ENCODE peak calls at places on chromosomes 1 and 21, in four cellular contexts. L is GM23248, Y is heart left ventricle, N is GM23338. W is an unnamed sample.

GRCh38 chr1:79501153-79501552 is 494.6 kb upstream of the ADGRL4 start:
- DNase-seq in Y (no peak), N (no peak), L (peak; percentile 4), W (peak; percentile 2)

GRCh38 chr1:76083189-76083588 is 8.6 kb downstream of the ST6GALNAC3 start:
- DNase-seq in L (no peak), N (no peak), Y (no peak), W (no peak)

GRCh38 chr1:83931658-83932253 is 67.2 kb downstream of the TTLL7 start:
- DNase-seq in L (peak; percentile 81), N (peak; percentile 81), Y (no peak), W (peak; percentile 12)

GRCh38 chr1:97364086-97364485 is 556.7 kb downstream of the DPYD start:
- DNase-seq in L (peak; percentile 77), N (no peak), Y (no peak), W (peak; percentile 77)

GRCh38 chr1:83961571-83962295 is 37.2 kb downstream of the TTLL7 start:
- DNase-seq in N (no peak), Y (no peak), L (no peak), W (peak; percentile 20)

GRCh38 chr1:17286646-17287045 is 21.4 kb upstream of the PADI4 start:
- DNase-seq in Y (no peak), L (no peak), N (no peak), W (no peak)

GRCh38 chr1:161374373-161374772 is 6.7 kb upstream of the CFAP126 start:
- DNase-seq in Y (no peak), N (peak; percentile 26), L (peak; percentile 38), W (no peak)

GRCh38 chr21:41852151-41852928 is 26.8 kb downstream of the PRDM15 start:
- DNase-seq in N (no peak), L (no peak), Y (no peak), W (no peak)

GRCh38 chr1:55708781-55709180 is 493.6 kb upstream of the USP24 start:
- DNase-seq in L (no peak), N (no peak), Y (no peak), W (no peak)

GRCh38 chr1:226943156-226943555 is 3.1 kb downstream of the COQ8A start:
- DNase-seq in L (peak; percentile 45), Y (no peak), N (no peak), W (no peak)

GRCh38 chr1:60535713-60536112 is 462.1 kb upstream of the C1orf87 start:
- DNase-seq in L (no peak), N (no peak), Y (no peak), W (no peak)

GRCh38 chr1:77476460-77476859 is 194.6 kb downstream of the AK5 start:
- DNase-seq in Y (no peak), N (no peak), L (no peak), W (no peak)

GRCh38 chr1:30756545-30757195 is 904 bp downstream of the LAPTM5 start:
- DNase-seq in N (no peak), Y (peak; percentile 67), L (peak; percentile 92), W (peak; percentile 94)

GRCh38 chr1:38586993-38587646 is 272.5 kb downstream of the RRAGC start:
- DNase-seq in L (peak; percentile 49), N (peak; percentile 86), Y (peak; percentile 34), W (no peak)

GRCh38 chr1:51636765-51637522 is 20.1 kb downstream of the OSBPL9 start:
- DNase-seq in L (peak; percentile 90), Y (peak; percentile 33), N (no peak), W (peak; percentile 87)

GRCh38 chr1:209689484-209689883 is 14.3 kb downstream of the G0S2 start:
- DNase-seq in L (no peak), N (no peak), Y (no peak), W (no peak)

GRCh38 chr1:43985984-43986595 is 5.3 kb upstream of the CCDC24 start:
- DNase-seq in Y (no peak), L (no peak), N (no peak), W (no peak)

DNA sequence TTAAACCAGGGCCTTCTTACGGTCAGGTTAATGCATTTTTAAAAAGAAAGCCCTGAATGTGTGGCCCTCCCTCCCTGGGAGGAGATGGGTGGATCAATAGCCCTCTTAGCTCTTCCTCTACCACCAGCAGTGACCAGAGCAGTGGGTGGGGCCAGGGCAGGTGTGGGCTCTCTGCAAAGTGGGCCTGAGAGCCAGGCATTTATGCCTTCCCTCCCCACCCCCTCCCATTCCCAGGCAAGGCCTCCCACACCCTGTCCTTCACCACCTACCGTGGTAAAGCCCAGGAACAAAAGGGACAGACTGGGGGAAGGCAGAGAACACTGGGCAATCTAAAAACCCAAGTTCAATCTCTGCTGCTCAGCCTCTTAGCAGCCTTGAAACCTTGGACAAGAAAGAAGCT is 63.9 kb downstream of the SSBP3 start:
- DNase-seq in N (no peak), Y (peak; percentile 18), L (no peak), W (no peak)
- H3K27ac ChIP-seq in N (peak overlapping the region; percentile 80), Y (no peak overlapping the region), L (no peak overlapping the region), W (no peak overlapping the region)

DNA sequence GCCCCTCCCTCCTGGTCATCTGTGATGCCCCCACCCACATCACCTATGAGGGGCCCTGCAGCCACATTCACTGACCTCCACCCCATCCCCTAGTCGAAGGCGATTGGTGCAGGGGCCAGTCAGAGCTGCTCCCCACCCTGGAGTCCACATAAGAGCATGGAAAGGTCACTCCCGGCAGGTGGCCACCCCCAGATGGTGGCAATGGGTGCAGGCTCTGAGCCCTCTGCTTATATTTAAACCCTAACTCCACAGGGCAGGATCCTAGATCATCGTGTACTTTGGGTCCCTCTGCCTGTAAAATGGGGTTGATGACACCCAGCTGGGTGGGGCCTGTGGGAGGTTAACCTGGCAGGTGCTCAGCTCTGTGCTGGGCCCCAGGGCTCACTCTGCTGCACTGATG is 186.8 kb upstream of the C1orf174 start:
- DNase-seq in L (no peak), Y (no peak), N (no peak), W (no peak)
- H3K27me3 ChIP-seq in L (no peaks in the 10 kb centered on the region), Y (no peaks in the 10 kb centered on the region), N (no peaks in the 10 kb centered on the region), W (no peaks in the 10 kb centered on the region)

GRCh38 chr1:16149702-16150488 is 6.0 kb downstream of the EPHA2 start:
- DNase-seq in L (no peak), Y (no peak), N (no peak), W (no peak)
- H3K4me3 ChIP-seq in L (no peak overlapping the region), Y (no peak overlapping the region), N (no peak overlapping the region), W (no peak overlapping the region)

DNA sequence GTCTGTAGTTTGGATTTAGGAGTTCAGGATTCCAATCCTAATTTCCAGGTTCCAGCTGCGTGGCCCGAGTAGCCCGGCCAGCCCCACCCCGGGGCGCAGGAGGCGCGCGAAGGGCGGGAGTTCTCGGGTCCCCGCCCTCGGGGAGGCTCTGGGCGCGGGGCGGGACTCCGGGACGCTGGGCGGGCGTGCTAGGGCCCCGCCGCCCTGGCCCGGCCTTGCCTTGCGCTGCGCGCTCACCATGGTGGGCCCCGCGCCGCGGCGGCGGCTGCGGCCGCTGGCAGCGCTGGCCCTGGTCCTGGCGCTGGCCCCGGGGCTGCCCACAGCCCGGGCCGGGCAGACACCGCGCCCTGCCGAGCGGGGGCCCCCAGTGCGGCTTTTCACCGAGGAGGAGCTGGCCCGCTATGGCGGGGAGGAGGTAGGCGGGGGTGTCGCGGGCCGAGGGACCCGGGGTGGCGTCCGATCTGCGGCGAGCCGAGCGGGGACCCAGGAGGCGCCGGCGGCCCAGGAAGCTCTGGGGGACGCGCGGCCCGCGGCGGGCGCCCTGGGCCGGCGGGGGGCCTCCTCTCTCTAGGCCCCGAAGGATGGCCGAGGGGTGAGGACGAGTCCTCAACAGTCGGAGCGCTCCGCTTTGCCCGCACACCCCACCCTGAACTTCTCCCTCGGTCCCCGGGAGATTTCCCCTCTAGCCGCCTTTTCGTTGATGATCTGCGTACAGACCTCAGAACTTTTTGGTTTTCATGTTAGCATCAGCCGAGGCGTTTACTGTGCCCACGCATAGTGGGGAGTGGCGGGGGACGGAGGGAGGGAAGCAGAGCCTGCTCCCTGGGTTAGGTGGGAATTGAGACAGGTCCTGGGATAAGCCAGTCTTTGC is at the start of gene NENF:
- DNase-seq in Y (peak; percentile 92), L (peak; percentile 97), N (peak; percentile 87), W (peak; percentile 54)
- H3K27ac ChIP-seq in Y (peak within 1 kb of the TSS; percentile 92), L (peak within 1 kb of the TSS; percentile 31), N (no peak within 1 kb of the TSS), W (peak within 1 kb of the TSS; percentile 29)

W was measured in astrocyte.